ENCODE peak calls at places on chromosomes 1 and 21, in five cellular contexts. F, K, J, R and M are unnamed samples.
A peak's percentile ranks its signal among the peaks of the same experiment; 100 is the strongest.

GRCh38 chr1:203368624-203369451 is 17.9 kb upstream of the FMOD start:
- DNase-seq in F (peak; percentile 75), K (no peak), J (no peak), R (no peak), M (peak; percentile 65)

GRCh38 chr1:31266547-31266946 is 26.9 kb upstream of the NKAIN1 start:
- DNase-seq in F (no peak), K (no peak), J (no peak), R (no peak), M (no peak)

GRCh38 chr1:21232044-21232443 is 55.3 kb upstream of the EIF4G3 start:
- DNase-seq in F (no peak), K (no peak), J (peak; percentile 71), R (peak; percentile 25), M (no peak)

GRCh38 chr1:79204774-79205173 is 198.2 kb upstream of the ADGRL4 start:
- DNase-seq in F (no peak), K (no peak), J (no peak), R (no peak), M (no peak)

GRCh38 chr1:94250341-94250740 is 13.0 kb upstream of the ARHGAP29 start:
- DNase-seq in F (no peak), K (no peak), J (no peak), R (no peak), M (no peak)

GRCh38 chr1:61455400-61455799 is 269.5 kb downstream of the TM2D1 start:
- DNase-seq in F (no peak), K (no peak), J (no peak), R (no peak), M (no peak)

GRCh38 chr1:227388214-227388613 is 69.9 kb upstream of the CDC42BPA start:
- DNase-seq in F (no peak), K (no peak), J (no peak), R (no peak), M (no peak)

GRCh38 chr1:110783292-110783918 is 89.5 kb upstream of the CD53 start:
- DNase-seq in F (no peak), K (no peak), J (peak; percentile 60), R (peak; percentile 45), M (no peak)

GRCh38 chr1:29569971-29570634 is 333.8 kb downstream of the PTPRU start:
- DNase-seq in F (no peak), K (peak; percentile 72), J (no peak), R (no peak), M (no peak)

GRCh38 chr1:166789286-166789685 is 50.0 kb upstream of the POGK start:
- DNase-seq in F (no peak), K (no peak), J (no peak), R (no peak), M (no peak)

GRCh38 chr1:50368179-50369007 is 54.9 kb downstream of the DMRTA2 start:
- DNase-seq in F (peak; percentile 32), K (peak; percentile 81), J (peak; percentile 63), R (peak; percentile 43), M (no peak)

GRCh38 chr1:241045659-241046058 is 311.3 kb downstream of the RGS7 start:
- DNase-seq in F (no peak), K (no peak), J (no peak), R (no peak), M (no peak)

GRCh38 chr1:9696793-9697192 is 45.3 kb downstream of the PIK3CD start:
- DNase-seq in F (no peak), K (no peak), J (no peak), R (no peak), M (no peak)

GRCh38 chr21:33201945-33202344 is 27.8 kb upstream of the IFNAR2 start:
- DNase-seq in F (no peak), K (no peak), J (no peak), R (no peak), M (no peak)

GRCh38 chr1:179831852-179832699 is 45.5 kb downstream of the TOR1AIP2 start:
- DNase-seq in F (no peak), K (no peak), J (no peak), R (no peak), M (no peak)

DNA sequence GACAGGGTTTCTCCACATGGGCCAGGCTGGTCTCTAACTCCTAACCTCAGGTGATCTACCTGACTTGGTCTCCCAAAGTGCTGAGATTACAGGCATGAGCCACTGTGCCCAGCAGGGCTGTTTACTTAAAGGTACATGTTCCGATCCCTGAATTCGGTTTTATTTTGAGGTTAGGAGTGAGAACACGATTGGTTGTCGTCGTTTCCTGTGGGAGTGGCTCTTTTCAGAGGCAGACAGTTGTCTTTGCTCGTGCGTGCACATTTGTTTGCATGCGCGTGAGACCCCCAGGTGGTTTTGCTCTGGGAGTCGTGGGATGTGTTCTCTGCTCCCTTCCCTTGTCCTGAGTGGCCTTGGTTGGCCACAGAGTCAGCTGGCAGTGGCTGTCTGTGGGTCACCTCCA is 60.2 kb downstream of the SKI start:
- DNase-seq in F (no peak), K (no peak), J (no peak), R (no peak), M (no peak)
- H3K4me1 ChIP-seq in F (peaks cover 16% of the 10 kb centered on the region), K (peaks cover 36% of the 10 kb centered on the region), J (peaks cover 46% of the 10 kb centered on the region), R (no peaks in the 10 kb centered on the region), M (peaks cover 96% of the 10 kb centered on the region)

GRCh38 chr1:3593334-3593733 is 18.0 kb downstream of the MEGF6 start:
- DNase-seq in F (no peak), K (no peak), J (peak; percentile 30), R (no peak), M (no peak)

GRCh38 chr1:3590951-3591865 is 20.1 kb downstream of the MEGF6 start:
- DNase-seq in F (no peak), K (no peak), J (no peak), R (no peak), M (no peak)

GRCh38 chr1:3588395-3588794 is 22.9 kb downstream of the MEGF6 start:
- DNase-seq in F (no peak), K (no peak), J (no peak), R (no peak), M (no peak)

GRCh38 chr1:3587133-3587733 is 24.1 kb downstream of the MEGF6 start:
- DNase-seq in F (no peak), K (no peak), J (no peak), R (no peak), M (no peak)

DNA sequence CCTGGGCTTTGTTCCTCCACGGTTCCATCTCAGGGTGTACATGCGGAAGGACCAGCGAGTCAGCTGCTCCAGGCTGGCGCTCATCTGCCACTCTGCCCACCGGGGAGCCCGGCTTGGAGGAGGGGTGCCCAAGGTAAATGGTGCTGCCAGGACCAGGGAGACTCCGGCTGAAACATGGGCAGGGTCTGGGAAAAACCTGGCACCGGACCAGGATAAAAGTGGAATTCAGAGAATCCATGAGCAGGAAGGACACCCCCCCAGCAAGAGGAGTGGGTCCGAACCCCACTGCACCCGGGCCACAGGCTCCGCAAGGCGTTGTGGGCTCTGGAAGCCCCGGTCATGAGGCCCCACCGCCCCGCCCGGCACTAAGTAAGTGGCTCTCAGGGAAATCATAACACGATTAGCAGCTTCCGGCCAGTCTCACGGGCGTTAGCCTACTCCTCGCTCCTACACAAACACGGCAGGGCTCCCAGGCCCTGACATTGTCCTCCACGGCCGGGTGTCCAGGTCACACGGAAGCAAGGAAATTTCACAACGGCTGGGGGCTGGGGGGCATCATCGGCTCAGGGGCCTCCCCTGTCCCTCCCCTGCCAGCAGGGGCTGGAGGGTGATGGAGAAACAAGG is 21.1 kb downstream of the MEGF6 start:
- DNase-seq in F (no peak), K (no peak), J (no peak), R (no peak), M (no peak)
- H3K4me1 ChIP-seq in F (no peaks in the 10 kb centered on the region), K (peaks cover 16% of the 10 kb centered on the region), J (peaks cover 6% of the 10 kb centered on the region), R (no peaks in the 10 kb centered on the region), M (peaks cover 12% of the 10 kb centered on the region)

GRCh38 chr1:8464377-8464776 is 146.5 kb downstream of the SLC45A1 start:
- DNase-seq in F (no peak), K (no peak), J (no peak), R (no peak), M (no peak)

GRCh38 chr1:8463144-8463927 is 145.4 kb downstream of the SLC45A1 start:
- DNase-seq in F (peak; percentile 36), K (no peak), J (peak; percentile 89), R (no peak), M (no peak)

GRCh38 chr1:8464987-8465386 is 147.1 kb downstream of the SLC45A1 start:
- DNase-seq in F (no peak), K (no peak), J (peak; percentile 50), R (no peak), M (no peak)

GRCh38 chr1:8467308-8467707 is 149.4 kb downstream of the SLC45A1 start:
- DNase-seq in F (no peak), K (no peak), J (no peak), R (no peak), M (no peak)

DNA sequence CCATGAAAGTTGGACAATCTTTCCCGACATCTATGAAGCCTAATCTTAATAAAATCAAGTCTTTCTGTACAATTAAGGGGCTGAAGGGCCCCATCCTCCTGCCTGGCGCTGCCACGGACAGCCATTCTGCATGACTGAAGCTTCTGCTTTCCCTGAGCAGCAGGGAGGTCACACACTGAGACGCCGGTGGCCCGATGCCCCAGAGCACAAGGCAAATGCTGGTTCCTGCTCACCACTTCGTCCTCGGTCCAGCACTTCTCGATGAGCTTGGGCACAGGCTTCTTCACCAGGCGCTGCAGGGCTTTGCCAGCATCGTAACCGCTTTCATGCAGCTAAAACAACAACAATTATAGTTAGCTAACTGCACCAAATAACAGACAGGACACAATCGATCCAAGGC is 147.8 kb downstream of the SLC45A1 start:
- DNase-seq in F (no peak), K (no peak), J (no peak), R (no peak), M (no peak)
- H3K4me1 ChIP-seq in F (peaks cover 21% of the 10 kb centered on the region), K (peaks cover 28% of the 10 kb centered on the region), J (peaks cover 80% of the 10 kb centered on the region), R (no peaks in the 10 kb centered on the region), M (peaks cover 56% of the 10 kb centered on the region)

GRCh38 chr1:205516362-205516761 is 11.9 kb downstream of the CDK18 start:
- DNase-seq in F (no peak), K (no peak), J (no peak), R (no peak), M (no peak)
- H3K4me1 ChIP-seq in F (peaks cover 13% of the 10 kb centered on the region), K (peaks cover 7% of the 10 kb centered on the region), J (peaks cover 53% of the 10 kb centered on the region), R (peaks cover 12% of the 10 kb centered on the region), M (peaks cover 100% of the 10 kb centered on the region)

GRCh38 chr1:12462586-12462985 is 155.4 kb downstream of the DHRS3 start:
- DNase-seq in F (no peak), K (no peak), J (no peak), R (no peak), M (no peak)
- H3K4me1 ChIP-seq in F (peaks cover 30% of the 10 kb centered on the region), K (peaks cover 47% of the 10 kb centered on the region), J (no peaks in the 10 kb centered on the region), R (no peaks in the 10 kb centered on the region), M (peaks cover 79% of the 10 kb centered on the region)